ENCODE peak calls at places on chromosomes 3 and 15, in six cellular contexts. Z is iris pigment epithelial cell; B is AG04449; T is stimulated activated CD4-positive, alpha-beta T cell treated with anti-CD3 and anti-CD28 coated beads, Interleukin-1b, Interleukin-23, amount 100 ng/mL, for 1 hour; R is sigmoid colon; A is brain microvascular endothelial cell. I is an unnamed sample.

GRCh38 chr15:90046846-90047481 is 45.8 kb downstream of the ZNF710 start:
- DNase-seq in Z (no peak), B (no peak), T (no peak), R (no peak), A (no peak), I (peak)

GRCh38 chr15:59294961-59295741 is 77.5 kb downstream of the MYO1E start:
- DNase-seq in Z (peak), B (peak), T (no peak), R (no peak), A (peak), I (no peak)

GRCh38 chr15:85597155-85597815 is 197.4 kb downstream of the KLHL25 start:
- DNase-seq in Z (no peak), B (no peak), T (no peak), R (no peak), A (no peak), I (no peak)

GRCh38 chr3:28317438-28318022 is 31.0 kb upstream of the ZCWPW2 start:
- DNase-seq in Z (peak), B (no peak), T (no peak), R (no peak), A (peak), I (peak)

GRCh38 chr3:117688583-117688982 is 979.0 kb downstream of the TUSC7 start:
- DNase-seq in Z (no peak), B (no peak), T (no peak), R (no peak), A (no peak), I (no peak)

GRCh38 chr3:66029014-66029413 is 9.7 kb downstream of the MAGI1 start:
- DNase-seq in Z (no peak), B (no peak), T (no peak), R (no peak), A (no peak), I (no peak)

GRCh38 chr3:64884574-64884973 is 196.8 kb upstream of the ADAMTS9 start:
- DNase-seq in Z (no peak), B (no peak), T (no peak), R (no peak), A (no peak), I (no peak)

GRCh38 chr3:9809615-9810356 is at the start of gene TTLL3:
- DNase-seq in Z (peak), B (no peak), T (no peak), R (peak), A (peak), I (peak)

GRCh38 chr3:154571827-154572226 is 141.8 kb upstream of the GPR149 start:
- DNase-seq in Z (no peak), B (no peak), T (no peak), R (no peak), A (no peak), I (no peak)

GRCh38 chr15:78446551-78446950 is 8.5 kb downstream of the IREB2 start:
- DNase-seq in Z (no peak), B (no peak), T (no peak), R (no peak), A (no peak), I (no peak)

GRCh38 chr15:74584204-74584603 is 31.4 kb upstream of the CLK3 start:
- DNase-seq in Z (no peak), B (no peak), T (no peak), R (no peak), A (no peak), I (no peak)

GRCh38 chr3:20645340-20645739 is 459.3 kb upstream of the SGO1 start:
- DNase-seq in Z (no peak), B (no peak), T (no peak), R (no peak), A (no peak), I (no peak)

GRCh38 chr15:34841220-34841841 is 46.0 kb upstream of the ACTC1 start:
- DNase-seq in Z (no peak), B (no peak), T (no peak), R (no peak), A (no peak), I (no peak)

GRCh38 chr15:70272565-70273355 is 175.0 kb upstream of the TLE3 start:
- DNase-seq in Z (no peak), B (no peak), T (no peak), R (peak), A (no peak), I (no peak)

GRCh38 chr3:168341192-168341816 is 245.6 kb upstream of the GOLIM4 start:
- DNase-seq in Z (peak), B (peak), T (no peak), R (no peak), A (peak), I (no peak)

GRCh38 chr3:50418845-50419244 is 59.5 kb upstream of the TMEM115 start:
- DNase-seq in Z (peak), B (no peak), T (no peak), R (no peak), A (peak), I (no peak)

GRCh38 chr3:151960956-151961580 is 87.6 kb downstream of the SUCNR1 start:
- DNase-seq in Z (no peak), B (no peak), T (no peak), R (no peak), A (no peak), I (no peak)

GRCh38 chr3:152436707-152437615 is 168.2 kb downstream of the MBNL1 start:
- DNase-seq in Z (no peak), B (no peak), T (no peak), R (no peak), A (no peak), I (no peak)

GRCh38 chr3:101687142-101687931 is 819 bp upstream of the RPL24 start:
- DNase-seq in Z (no peak), B (no peak), T (no peak), R (no peak), A (no peak), I (no peak)